ENCODE peak calls at places on chromosomes 1 and 21, in seven cellular contexts. R is GM10248, W is LoVo, U is bronchial epithelial cell, A is ELF-1, Y is left lung, C is germinal center. K is an unnamed sample.

GRCh38 chr1:168135982-168136708 is 585 bp downstream of the GPR161 start:
- DNase-seq in R (no peak), W (peak), U (peak), A (peak), Y (peak), C (no peak), K (peak)

GRCh38 chr21:29148535-29148934 is 18.1 kb downstream of the MAP3K7CL start:
- DNase-seq in R (no peak), W (no peak), U (no peak), A (no peak), Y (no peak), C (no peak), K (no peak)

GRCh38 chr21:35503646-35504045 is 454.5 kb upstream of the RUNX1 start:
- DNase-seq in R (no peak), W (no peak), U (no peak), A (peak), Y (no peak), C (no peak), K (no peak)

GRCh38 chr1:54614558-54614957 is 8.8 kb downstream of the FAM151A start:
- DNase-seq in R (no peak), W (no peak), U (no peak), A (no peak), Y (no peak), C (no peak), K (no peak)

GRCh38 chr21:14901482-14901958 is 163.3 kb downstream of the NRIP1 start:
- DNase-seq in R (peak), W (peak), U (peak), A (no peak), Y (no peak), C (peak), K (peak)

GRCh38 chr1:241640867-241641542 is 836 bp upstream of the CHML start:
- DNase-seq in R (no peak), W (peak), U (peak), A (no peak), Y (no peak), C (peak), K (peak)

GRCh38 chr21:31132574-31133242 is 94.4 kb upstream of the KRTAP19-8 start:
- DNase-seq in R (no peak), W (no peak), U (no peak), A (no peak), Y (no peak), C (no peak), K (peak)

GRCh38 chr1:204685236-204686006 is at the start of gene LRRN2:
- DNase-seq in R (no peak), W (peak), U (no peak), A (peak), Y (no peak), C (no peak), K (no peak)

GRCh38 chr1:154837034-154837678 is 32.9 kb downstream of the KCNN3 start:
- DNase-seq in R (no peak), W (no peak), U (no peak), A (no peak), Y (no peak), C (no peak), K (no peak)

GRCh38 chr1:207049974-207050391 is 1.0 kb downstream of the YOD1 start:
- DNase-seq in R (peak), W (peak), U (peak), A (peak), Y (no peak), C (peak), K (peak)

GRCh38 chr1:153973071-153973470 is 4.4 kb downstream of the JTB start:
- DNase-seq in R (no peak), W (no peak), U (no peak), A (no peak), Y (no peak), C (no peak), K (no peak)

GRCh38 chr1:226310123-226310540 is 1.2 kb upstream of the LIN9 start:
- DNase-seq in R (no peak), W (no peak), U (no peak), A (no peak), Y (no peak), C (no peak), K (no peak)

GRCh38 chr1:93681549-93682412 is at the start of gene BCAR3:
- DNase-seq in R (peak), W (peak), U (peak), A (peak), Y (peak), C (peak), K (peak)

GRCh38 chr1:88039240-88039639 is 644.8 kb upstream of the PKN2 start:
- DNase-seq in R (no peak), W (no peak), U (no peak), A (no peak), Y (no peak), C (no peak), K (no peak)

GRCh38 chr1:187464320-187464719 is 635.6 kb downstream of the PLA2G4A start:
- DNase-seq in R (no peak), W (no peak), U (no peak), A (no peak), Y (no peak), C (no peak), K (no peak)

GRCh38 chr1:2561898-2562895 is 6.0 kb downstream of the TNFRSF14 start:
- DNase-seq in R (no peak), W (no peak), U (no peak), A (no peak), Y (peak), C (no peak), K (no peak)

GRCh38 chr21:29342394-29342957 is 43.8 kb downstream of the BACH1 start:
- DNase-seq in R (peak), W (no peak), U (peak), A (no peak), Y (no peak), C (no peak), K (peak)

GRCh38 chr1:9013824-9014223 is 12.4 kb downstream of the SLC2A7 start:
- DNase-seq in R (no peak), W (no peak), U (no peak), A (no peak), Y (no peak), C (no peak), K (no peak)

GRCh38 chr1:177065430-177065829 is 99.1 kb downstream of the ASTN1 start:
- DNase-seq in R (no peak), W (no peak), U (no peak), A (peak), Y (no peak), C (no peak), K (no peak)